ENCODE peak calls at places on chromosome 18, in seven cellular contexts. V is endothelial cell of umbilical vein; J is AG09309; W is fibroblast of villous mesenchyme; K is A549; D is NCI-H345; I is stimulated activated CD8-positive, alpha-beta memory T cell treated with anti-CD3 and anti-CD28 coated beads, Interleukin-7, amount 100 ng/mL, for 24 hours. P is an unnamed sample.

GRCh38 chr18:13630869-13631268 is 95.5 kb downstream of the FAM210A start:
- DNase-seq in V (no peak), J (no peak), W (no peak), K (no peak), D (no peak), I (no peak), P (no peak)

GRCh38 chr18:76686737-76687231 is 135.6 kb upstream of the ZNF236 start:
- DNase-seq in V (peak), J (no peak), W (peak), K (peak), D (peak), I (no peak), P (peak)

GRCh38 chr18:63253428-63254372 is 65.9 kb downstream of the BCL2 start:
- DNase-seq in V (no peak), J (peak), W (peak), K (no peak), D (no peak), I (no peak), P (no peak)

GRCh38 chr18:68221116-68221724 is 493.7 kb downstream of the TMX3 start:
- DNase-seq in V (no peak), J (no peak), W (peak), K (no peak), D (no peak), I (no peak), P (no peak)

GRCh38 chr18:70338890-70339289 is 50.0 kb downstream of the SOCS6 start:
- DNase-seq in V (no peak), J (no peak), W (no peak), K (no peak), D (no peak), I (no peak), P (no peak)

GRCh38 chr18:51236225-51236624 is 38.7 kb upstream of the MEX3C start:
- DNase-seq in V (no peak), J (peak), W (peak), K (peak), D (no peak), I (no peak), P (no peak)

GRCh38 chr18:3867768-3868445 is 417.9 kb downstream of the TGIF1 start:
- DNase-seq in V (no peak), J (no peak), W (peak), K (no peak), D (no peak), I (no peak), P (no peak)

GRCh38 chr18:38007931-38008330 is 442.3 kb upstream of the CELF4 start:
- DNase-seq in V (no peak), J (no peak), W (no peak), K (no peak), D (no peak), I (no peak), P (peak)

GRCh38 chr18:76720683-76721082 is 101.7 kb upstream of the ZNF236 start:
- DNase-seq in V (no peak), J (no peak), W (peak), K (no peak), D (no peak), I (no peak), P (no peak)

GRCh38 chr18:49754866-49755265 is 58.5 kb downstream of the ACAA2 start:
- DNase-seq in V (no peak), J (no peak), W (no peak), K (no peak), D (no peak), I (no peak), P (no peak)